ENCODE peak calls at places on chromosomes 11 and 22, in eight cellular contexts. X is endothelial cell of umbilical vein, N is HCT116, T is HepG2, J is GM12878, A is A549, G is K562, V is H1. O is an unnamed sample.

GRCh38 chr11:94125408-94126120 is 3.1 kb upstream of the PANX1 start:
- DNase-seq in V (no peak), N (no peak), X (no peak), A (no peak), T (no peak), J (no peak), G (no peak), O (no peak)

GRCh38 chr11:78961938-78962701 is 387.5 kb upstream of the NARS2 start:
- DNase-seq in V (no peak), J (no peak), T (no peak), X (peak), G (peak), A (no peak), N (no peak), O (peak)

GRCh38 chr22:22822106-22822505 is 65.5 kb upstream of the IGLL5 start:
- DNase-seq in X (no peak), N (no peak), J (no peak), G (no peak), V (no peak), A (no peak), T (no peak), O (no peak)

GRCh38 chr11:59899532-59899931 is 20.9 kb downstream of the OOSP3 start:
- DNase-seq in T (no peak), N (no peak), V (no peak), X (peak), J (no peak), G (peak), A (peak), O (peak)

GRCh38 chr22:27754247-27754887 is 47.2 kb downstream of the MN1 start:
- DNase-seq in A (no peak), X (no peak), J (no peak), V (no peak), G (peak), T (no peak), N (no peak), O (no peak)

GRCh38 chr22:49958961-49959781 is 1.4 kb upstream of the PIM3 start:
- DNase-seq in A (no peak), G (peak), T (peak), X (no peak), J (no peak), N (no peak), V (no peak), O (no peak)

GRCh38 chr22:32475428-32476010 is 908 bp downstream of the FBXO7 start:
- DNase-seq in J (no peak), A (peak), V (no peak), X (peak), T (no peak), G (peak), N (peak), O (peak)

GRCh38 chr22:19109198-19110063 is 12.8 kb downstream of the DGCR2 start:
- DNase-seq in N (no peak), X (peak), G (peak), A (peak), T (peak), J (peak), V (no peak), O (peak)

GRCh38 chr11:84819128-84819527 is 808.0 kb downstream of the DLG2 start:
- DNase-seq in A (no peak), J (no peak), X (no peak), N (no peak), T (no peak), V (no peak), G (no peak), O (no peak)

GRCh38 chr22:36929621-36930020 is 16.2 kb downstream of the CSF2RB start:
- DNase-seq in V (no peak), X (no peak), J (no peak), T (no peak), N (no peak), A (no peak), G (no peak), O (no peak)

GRCh38 chr11:92854952-92855351 is 114.5 kb upstream of the MTNR1B start:
- DNase-seq in X (no peak), V (no peak), G (no peak), A (no peak), J (no peak), N (no peak), T (no peak), O (no peak)

GRCh38 chr11:66710384-66710930 is 18.6 kb downstream of the SPTBN2 start:
- DNase-seq in T (no peak), N (no peak), J (no peak), A (no peak), V (no peak), G (no peak), X (no peak), O (no peak)

GRCh38 chr11:132373405-132374141 is 1003.2 kb downstream of the NTM start:
- DNase-seq in N (no peak), G (no peak), J (no peak), V (no peak), A (no peak), T (no peak), X (no peak), O (no peak)

GRCh38 chr11:118615282-118615979 is 8.0 kb downstream of the PHLDB1 start:
- DNase-seq in A (no peak), N (no peak), J (no peak), G (no peak), X (no peak), V (peak), T (peak), O (no peak)

GRCh38 chr11:282630-283360 is 4.6 kb downstream of the NLRP6 start:
- DNase-seq in J (no peak), T (no peak), X (no peak), A (no peak), G (no peak), V (no peak), N (no peak), O (no peak)

GRCh38 chr11:48193876-48194275 is 22.7 kb upstream of the OR4B1 start:
- DNase-seq in V (no peak), G (no peak), T (no peak), A (no peak), J (no peak), N (no peak), X (no peak), O (no peak)

GRCh38 chr11:119204066-119204465 is 2.1 kb upstream of the CBL start:
- DNase-seq in X (no peak), N (no peak), A (no peak), T (no peak), V (no peak), G (no peak), J (no peak), O (no peak)

GRCh38 chr11:119859684-119860083 is 130.7 kb upstream of the NECTIN1 start:
- DNase-seq in A (no peak), J (no peak), T (no peak), N (no peak), V (no peak), X (no peak), G (no peak), O (no peak)

GRCh38 chr11:12502041-12502440 is 124.7 kb downstream of the PARVA start:
- DNase-seq in A (no peak), N (no peak), J (no peak), T (no peak), V (no peak), G (no peak), X (no peak), O (no peak)

GRCh38 chr22:44172370-44173108 is 8.2 kb upstream of the PARVG start:
- DNase-seq in V (no peak), T (no peak), X (no peak), J (no peak), G (peak), A (no peak), N (no peak), O (peak)

GRCh38 chr11:66542362-66542761 is 3.5 kb downstream of the ZDHHC24 start:
- DNase-seq in G (no peak), V (no peak), N (no peak), A (no peak), X (no peak), J (no peak), T (no peak), O (peak)

GRCh38 chr11:134049303-134049702 is 19.6 kb upstream of the JAM3 start:
- DNase-seq in A (no peak), T (no peak), G (no peak), N (no peak), V (no peak), X (no peak), J (no peak), O (no peak)

GRCh38 chr22:26529345-26529744 is 17.1 kb upstream of the TFIP11 start:
- DNase-seq in A (peak), N (no peak), X (no peak), T (peak), G (no peak), V (no peak), J (no peak), O (peak)

GRCh38 chr11:121929581-121929980 is 186.4 kb downstream of the BLID start:
- DNase-seq in A (no peak), N (no peak), J (no peak), T (peak), G (no peak), V (no peak), X (peak), O (no peak)

GRCh38 chr11:68200639-68201038 is 12.5 kb downstream of the KMT5B start:
- DNase-seq in N (no peak), V (no peak), G (no peak), A (no peak), J (no peak), T (no peak), X (no peak), O (no peak)

GRCh38 chr11:7971846-7972245 is 6.6 kb upstream of the NLRP10 start:
- DNase-seq in G (no peak), J (no peak), A (no peak), V (no peak), N (no peak), T (no peak), X (no peak), O (no peak)

GRCh38 chr11:3103076-3103475 is 45.9 kb upstream of the CARS1 start:
- DNase-seq in V (no peak), T (no peak), N (no peak), G (no peak), A (no peak), X (no peak), J (no peak), O (no peak)

GRCh38 chr11:57432714-57433163 is 5.8 kb upstream of the SLC43A3 start:
- DNase-seq in J (no peak), A (no peak), N (no peak), V (no peak), G (peak), T (no peak), X (no peak), O (peak)

GRCh38 chr11:92838655-92839334 is 130.7 kb upstream of the MTNR1B start:
- DNase-seq in J (no peak), V (no peak), T (no peak), N (no peak), A (no peak), G (no peak), X (no peak), O (no peak)

GRCh38 chr11:59818572-59818971 is 8.0 kb upstream of the MRPL16 start:
- DNase-seq in V (no peak), G (no peak), J (no peak), T (no peak), X (peak), A (no peak), N (no peak), O (peak)

GRCh38 chr22:36776722-36777121 is 803 bp upstream of the IFT27 start:
- DNase-seq in T (no peak), G (no peak), X (no peak), J (no peak), N (no peak), V (no peak), A (no peak), O (no peak)

GRCh38 chr11:100808904-100809491 is 121.9 kb downstream of the ARHGAP42 start:
- DNase-seq in V (no peak), T (no peak), X (peak), A (peak), G (peak), J (no peak), N (no peak), O (no peak)

GRCh38 chr22:31160328-31160978 is 471 bp downstream of the RNF185 start:
- DNase-seq in X (peak), N (no peak), T (no peak), G (peak), J (no peak), A (no peak), V (no peak), O (no peak)

GRCh38 chr11:47412152-47412746 is 3.9 kb downstream of the SLC39A13 start:
- DNase-seq in A (peak), J (no peak), G (peak), X (no peak), V (no peak), N (peak), T (no peak), O (peak)

GRCh38 chr11:29173660-29174062 is 843.2 kb downstream of the KCNA4 start:
- DNase-seq in J (no peak), V (no peak), A (peak), T (peak), X (peak), N (peak), G (no peak), O (no peak)

GRCh38 chr22:44658371-44658953 is 43.5 kb upstream of the PRR5 start:
- DNase-seq in G (no peak), X (peak), N (no peak), J (no peak), A (no peak), T (no peak), V (no peak), O (no peak)

GRCh38 chr11:5712507-5712906 is 22.9 kb downstream of the TRIM22 start:
- DNase-seq in J (no peak), X (peak), V (no peak), T (no peak), A (peak), N (peak), G (no peak), O (peak)
- TF ChIP-seq CTCF in J (peak), X (peak), V (no peak), T (no peak), A (peak), N (peak), G (peak), O (no peak)

GRCh38 chr11:74748211-74749126 is at the start of gene RNF169:
- DNase-seq in N (peak), A (peak), G (peak), X (peak), V (peak), J (peak), T (peak), O (peak)
- TF ChIP-seq POLR2A in N (peak), A (peak), G (peak), X (peak), V (peak), J (peak), T (peak), O (peak)

GRCh38 chr11:74438681-74439080 is 28.7 kb downstream of the KCNE3 start:
- DNase-seq in G (no peak), J (no peak), N (no peak), A (no peak), X (no peak), V (no peak), T (no peak), O (no peak)

GRCh38 chr11:74437441-74437840 is 29.9 kb downstream of the KCNE3 start:
- DNase-seq in A (no peak), X (peak), T (no peak), G (peak), N (no peak), J (no peak), V (no peak), O (no peak)

GRCh38 chr11:74429205-74429604 is 31.0 kb upstream of the PGM2L1 start:
- DNase-seq in N (no peak), A (no peak), V (no peak), T (no peak), J (no peak), G (no peak), X (no peak), O (no peak)

DNA sequence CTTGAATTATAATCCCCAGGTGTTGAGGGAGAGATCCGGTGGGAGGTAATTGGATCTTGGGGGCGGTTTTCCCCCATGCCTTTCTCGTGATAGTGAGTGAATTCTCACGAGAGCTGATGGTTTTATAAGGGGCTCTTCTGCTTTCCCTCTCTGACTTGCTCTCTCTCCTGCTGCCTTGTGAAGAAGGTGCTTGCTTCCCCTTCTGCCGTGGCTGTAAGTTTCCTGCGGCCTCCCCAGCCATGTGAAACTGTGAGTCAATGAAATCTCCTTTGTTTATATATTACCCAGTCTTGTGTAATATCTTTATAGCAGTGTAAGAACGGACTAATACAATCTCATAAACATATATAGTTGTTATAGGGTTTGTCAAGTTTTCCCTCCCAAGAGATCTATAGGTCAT is 32.8 kb downstream of the KCNE3 start:
- DNase-seq in N (no peak), V (no peak), J (no peak), G (no peak), A (no peak), T (no peak), X (no peak), O (peak)
- TF ChIP-seq MAX in N (no peak), V (no peak), J (no peak), G (no peak), A (no peak), T (no peak), X (no peak), O (no peak)

GRCh38 chr22:46803936-46804335 is 41.5 kb downstream of the TBC1D22A start:
- DNase-seq in A (no peak), V (no peak), T (no peak), X (no peak), J (no peak), N (no peak), G (no peak), O (no peak)

GRCh38 chr22:46801826-46802607 is 39.6 kb downstream of the TBC1D22A start:
- DNase-seq in G (no peak), J (no peak), A (no peak), T (no peak), V (no peak), X (no peak), N (no peak), O (no peak)

GRCh38 chr22:46802608-46803027 is 40.2 kb downstream of the TBC1D22A start:
- DNase-seq in N (no peak), T (no peak), J (no peak), A (no peak), V (no peak), X (no peak), G (no peak), O (no peak)

GRCh38 chr22:46801331-46801811 is 38.9 kb downstream of the TBC1D22A start:
- DNase-seq in J (no peak), A (no peak), G (no peak), T (peak), V (no peak), X (no peak), N (no peak), O (no peak)

DNA sequence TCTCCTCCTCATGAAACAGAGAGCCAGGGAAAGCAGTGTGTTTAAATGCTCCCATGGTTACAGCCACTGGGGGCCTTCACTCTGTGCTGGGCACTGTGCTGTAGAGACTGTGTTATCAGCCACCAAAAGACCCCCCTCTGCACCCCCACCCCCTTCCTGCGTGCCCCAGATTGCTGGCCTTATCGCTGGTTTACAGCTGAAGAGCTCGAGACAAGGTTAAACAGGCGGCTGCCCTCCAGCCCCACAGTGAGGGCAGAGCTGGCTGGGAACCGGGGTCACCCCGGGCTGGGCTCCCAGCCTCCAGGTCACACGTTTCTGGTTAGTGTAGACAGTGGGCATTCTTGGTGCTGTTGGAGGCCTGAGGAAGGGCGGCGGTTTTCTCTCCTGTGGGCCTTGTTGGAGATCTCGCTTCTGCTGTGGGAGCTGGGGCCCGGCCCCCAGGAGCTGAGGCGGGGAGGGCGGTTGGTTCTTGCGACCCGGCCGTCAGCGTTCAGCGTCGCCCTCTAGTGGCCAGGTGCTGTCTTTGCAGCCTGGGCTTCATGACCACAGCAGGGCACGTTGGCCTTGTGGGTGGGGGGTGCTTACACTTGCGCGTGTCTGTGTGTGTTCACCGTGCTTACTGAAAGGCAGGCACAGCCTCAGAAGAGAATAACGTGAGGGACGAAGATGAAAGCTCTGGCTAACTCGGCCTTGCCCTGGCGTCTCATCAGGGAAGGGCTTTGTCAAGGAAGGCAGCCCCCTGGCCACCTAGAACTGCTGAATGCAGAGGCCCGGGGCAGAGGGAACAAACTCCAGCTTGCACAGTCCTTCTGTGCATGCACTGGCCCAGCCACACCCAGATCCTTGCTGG is 40.8 kb downstream of the TBC1D22A start:
- DNase-seq in G (peak), A (peak), V (peak), X (peak), N (peak), J (no peak), T (peak), O (peak)
- TF ChIP-seq CTCF in G (peak), A (peak), V (peak), X (peak), N (peak), J (peak), T (peak), O (peak)

GRCh38 chr22:24186352-24186740 is 5.1 kb downstream of the SUSD2 start:
- DNase-seq in V (no peak), G (no peak), X (no peak), A (no peak), T (no peak), J (no peak), N (no peak), O (no peak)

GRCh38 chr22:24185001-24185500 is 3.8 kb downstream of the SUSD2 start:
- DNase-seq in T (no peak), V (no peak), G (no peak), X (no peak), J (no peak), A (no peak), N (no peak), O (no peak)

GRCh38 chr22:24183321-24184031 is 2.2 kb downstream of the SUSD2 start:
- DNase-seq in G (no peak), J (no peak), X (no peak), A (no peak), T (no peak), N (no peak), V (no peak), O (no peak)

GRCh38 chr22:24185501-24186351 is 4.4 kb downstream of the SUSD2 start:
- DNase-seq in V (no peak), J (no peak), N (no peak), G (no peak), T (no peak), X (no peak), A (no peak), O (no peak)

GRCh38 chr22:24184057-24184798 is 2.9 kb downstream of the SUSD2 start:
- DNase-seq in J (no peak), A (no peak), V (no peak), G (no peak), T (no peak), N (no peak), X (no peak), O (no peak)
- TF ChIP-seq POLR2A in J (no peak), A (no peak), V (no peak), G (no peak), T (no peak), N (no peak), X (no peak), O (no peak)

GRCh38 chr11:70552167-70552435 is 153.8 kb downstream of the CTTN start:
- DNase-seq in T (no peak), N (no peak), G (no peak), A (no peak), X (no peak), V (no peak), J (no peak), O (no peak)
- TF ChIP-seq MAX in T (no peak), N (no peak), G (no peak), A (no peak), X (no peak), V (no peak), J (no peak), O (no peak)

GRCh38 chr11:9710852-9711251 is 47.0 kb downstream of the SWAP70 start:
- DNase-seq in A (no peak), V (no peak), J (no peak), X (no peak), N (no peak), T (no peak), G (no peak), O (no peak)

GRCh38 chr11:9714540-9714939 is 50.7 kb downstream of the SWAP70 start:
- DNase-seq in A (no peak), J (no peak), V (no peak), N (no peak), G (no peak), T (no peak), X (no peak), O (no peak)

GRCh38 chr11:9708544-9708943 is 44.7 kb downstream of the SWAP70 start:
- DNase-seq in V (no peak), X (peak), J (no peak), N (no peak), G (no peak), A (no peak), T (no peak), O (no peak)

GRCh38 chr11:9710223-9710622 is 46.3 kb downstream of the SWAP70 start:
- DNase-seq in X (no peak), N (no peak), G (no peak), T (no peak), A (no peak), V (no peak), J (no peak), O (no peak)

GRCh38 chr11:9711454-9712307 is 47.8 kb downstream of the SWAP70 start:
- DNase-seq in A (no peak), G (peak), N (no peak), J (no peak), V (no peak), X (peak), T (no peak), O (no peak)
- TF ChIP-seq CTCF in A (no peak), G (no peak), N (no peak), J (no peak), V (no peak), X (no peak), T (no peak), O (no peak)